ENCODE peak calls at places on chromosomes 1 and 21, in seven cellular contexts. E, V, F, G, Y, Z and P are unnamed samples.

GRCh38 chr1:21216835-21217811 is 40.4 kb upstream of the EIF4G3 start:
- DNase-seq in E (no peak), V (peak; percentile 26), F (no peak), G (peak; percentile 75), Y (peak; percentile 37), Z (peak; percentile 38), P (peak; percentile 61)

GRCh38 chr1:175572932-175573871 is 170.2 kb downstream of the TNR start:
- DNase-seq in E (no peak), V (no peak), F (no peak), G (no peak), Y (no peak), Z (no peak), P (no peak)

GRCh38 chr1:116724765-116725375 is 29.4 kb upstream of the CD2 start:
- DNase-seq in E (no peak), V (peak; percentile 47), F (no peak), G (peak; percentile 68), Y (peak; percentile 66), Z (peak; percentile 38), P (peak; percentile 72)

GRCh38 chr1:157163273-157164127 is 25.3 kb upstream of the ETV3 start:
- DNase-seq in E (peak; percentile 78), V (peak; percentile 36), F (no peak), G (peak; percentile 78), Y (peak; percentile 60), Z (peak; percentile 50), P (peak; percentile 61)

GRCh38 chr1:17588048-17588781 is 48.7 kb downstream of the ARHGEF10L start:
- DNase-seq in E (peak; percentile 76), V (peak; percentile 74), F (peak; percentile 37), G (no peak), Y (peak; percentile 16), Z (no peak), P (peak; percentile 73)

GRCh38 chr1:180912801-180913616 is at the start of gene KIAA1614:
- DNase-seq in E (peak; percentile 75), V (peak; percentile 64), F (no peak), G (no peak), Y (no peak), Z (no peak), P (peak; percentile 39)

GRCh38 chr1:180778782-180779398 is 133.8 kb upstream of the KIAA1614 start:
- DNase-seq in E (no peak), V (no peak), F (no peak), G (no peak), Y (peak; percentile 25), Z (peak; percentile 10), P (no peak)

GRCh38 chr1:203127672-203128611 is at the start of gene ADORA1:
- DNase-seq in E (peak; percentile 79), V (peak; percentile 70), F (no peak), G (no peak), Y (peak; percentile 25), Z (peak; percentile 10), P (peak; percentile 70)

GRCh38 chr1:35851175-35851869 is 31.7 kb upstream of the AGO1 start:
- DNase-seq in E (no peak), V (peak; percentile 87), F (peak; percentile 59), G (no peak), Y (no peak), Z (no peak), P (peak; percentile 75)

GRCh38 chr1:216045400-216045799 is 377.8 kb downstream of the USH2A start:
- DNase-seq in E (no peak), V (peak; percentile 99), F (peak; percentile 95), G (no peak), Y (peak; percentile 75), Z (no peak), P (peak; percentile 69)

GRCh38 chr1:28110555-28110954 is 22.1 kb upstream of the EYA3 start:
- DNase-seq in E (no peak), V (peak; percentile 44), F (no peak), G (no peak), Y (peak; percentile 89), Z (no peak), P (no peak)

GRCh38 chr1:205064301-205064700 is 20.0 kb downstream of the TMEM81 start:
- DNase-seq in E (no peak), V (no peak), F (no peak), G (no peak), Y (no peak), Z (no peak), P (no peak)

GRCh38 chr1:156914440-156914856 is 6.0 kb upstream of the LRRC71 start:
- DNase-seq in E (peak; percentile 37), V (peak; percentile 70), F (no peak), G (no peak), Y (no peak), Z (no peak), P (no peak)

GRCh38 chr1:119982006-119982405 is 85.7 kb upstream of the ADAM30 start:
- DNase-seq in E (no peak), V (peak; percentile 91), F (no peak), G (no peak), Y (peak; percentile 36), Z (no peak), P (no peak)

GRCh38 chr1:155499263-155499662 is 63.3 kb downstream of the ASH1L start:
- DNase-seq in E (no peak), V (no peak), F (no peak), G (no peak), Y (peak; percentile 39), Z (no peak), P (no peak)

GRCh38 chr1:227884370-227885134 is 63.2 kb downstream of the WNT9A start:
- DNase-seq in E (peak; percentile 43), V (no peak), F (no peak), G (no peak), Y (no peak), Z (no peak), P (no peak)

GRCh38 chr1:24878775-24879742 is 51.0 kb downstream of the RUNX3 start:
- DNase-seq in E (peak; percentile 22), V (peak; percentile 73), F (peak; percentile 15), G (no peak), Y (no peak), Z (no peak), P (no peak)

GRCh38 chr1:9311029-9311428 is 18.3 kb downstream of the SPSB1 start:
- DNase-seq in E (peak; percentile 31), V (no peak), F (no peak), G (no peak), Y (no peak), Z (no peak), P (no peak)

GRCh38 chr1:216830402-216830801 is 107.2 kb upstream of the ESRRG start:
- DNase-seq in E (no peak), V (no peak), F (no peak), G (no peak), Y (no peak), Z (no peak), P (no peak)

GRCh38 chr1:35112668-35113067 is 33.5 kb downstream of the ZMYM1 start:
- DNase-seq in E (no peak), V (peak; percentile 2), F (no peak), G (no peak), Y (no peak), Z (no peak), P (peak; percentile 24)

GRCh38 chr1:208731976-208732821 is 488.0 kb upstream of the PLXNA2 start:
- DNase-seq in E (no peak), V (peak; percentile 5), F (no peak), G (peak; percentile 6), Y (peak; percentile 17), Z (no peak), P (no peak)

GRCh38 chr1:51719146-51719545 is 102.3 kb downstream of the OSBPL9 start:
- DNase-seq in E (no peak), V (no peak), F (no peak), G (no peak), Y (no peak), Z (no peak), P (no peak)

GRCh38 chr1:229203030-229203751 is 67.7 kb upstream of the RAB4A start:
- DNase-seq in E (no peak), V (peak; percentile 60), F (no peak), G (no peak), Y (peak; percentile 22), Z (peak; percentile 57), P (peak; percentile 90)

GRCh38 chr21:17775431-17776126 is 43.6 kb downstream of the C21orf91 start:
- DNase-seq in E (no peak), V (no peak), F (no peak), G (peak; percentile 53), Y (no peak), Z (no peak), P (no peak)

GRCh38 chr1:3599816-3600215 is 11.5 kb downstream of the MEGF6 start:
- DNase-seq in E (no peak), V (no peak), F (no peak), G (no peak), Y (peak; percentile 12), Z (no peak), P (no peak)

GRCh38 chr1:17627239-17628052 is 87.9 kb downstream of the ARHGEF10L start:
- DNase-seq in E (no peak), V (no peak), F (no peak), G (no peak), Y (no peak), Z (no peak), P (no peak)

GRCh38 chr1:175124842-175125241 is 57.2 kb downstream of the TNN start:
- DNase-seq in E (no peak), V (no peak), F (no peak), G (no peak), Y (no peak), Z (no peak), P (peak; percentile 56)

GRCh38 chr1:232170909-232171308 is 459.0 kb downstream of the SIPA1L2 start:
- DNase-seq in E (no peak), V (no peak), F (no peak), G (no peak), Y (peak; percentile 12), Z (no peak), P (no peak)
- TF ChIP-seq CTCF in E (no peak), V (no peak), F (peak; percentile 12), G (no peak), Y (peak; percentile 9), Z (peak; percentile 20), P (peak; percentile 22)

GRCh38 chr1:42777860-42778259 is 6.9 kb upstream of the TMEM269 start:
- DNase-seq in E (no peak), V (no peak), F (no peak), G (peak; percentile 33), Y (peak; percentile 45), Z (no peak), P (peak; percentile 61)
- TF ChIP-seq CTCF in E (peak; percentile 53), V (peak; percentile 81), F (peak; percentile 79), G (peak; percentile 70), Y (peak; percentile 68), Z (peak; percentile 76), P (peak; percentile 79)

GRCh38 chr1:193260925-193261324 is 74.5 kb upstream of the B3GALT2 start:
- DNase-seq in E (no peak), V (no peak), F (no peak), G (no peak), Y (no peak), Z (no peak), P (peak; percentile 8)
- TF ChIP-seq CTCF in E (no peak), V (no peak), F (no peak), G (no peak), Y (no peak), Z (no peak), P (no peak)

DNA sequence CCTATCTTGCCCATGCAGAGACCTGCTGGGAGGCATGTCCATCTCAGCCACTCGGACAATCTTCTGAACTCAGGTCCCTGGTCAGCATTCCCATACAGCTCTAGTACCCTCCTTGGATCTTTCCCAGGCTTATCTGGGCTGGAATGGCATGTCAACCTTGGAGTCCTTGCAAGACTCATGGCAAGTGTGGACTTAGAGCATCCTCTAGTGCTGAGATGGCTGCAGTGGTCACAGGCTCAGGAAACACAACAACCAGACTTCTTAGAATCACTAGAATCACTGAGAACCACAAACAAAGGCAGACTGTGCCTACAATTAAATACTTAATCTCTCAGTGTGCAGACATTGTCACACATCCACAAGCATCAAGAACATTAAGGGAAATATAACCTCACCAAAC is 73.1 kb upstream of the TSHB start:
- DNase-seq in E (no peak), V (peak; percentile 1), F (no peak), G (no peak), Y (peak; percentile 60), Z (peak; percentile 21), P (peak; percentile 31)
- TF ChIP-seq CTCF in E (no peak), V (peak; percentile 6), F (peak; percentile 22), G (no peak), Y (peak; percentile 82), Z (peak; percentile 46), P (peak; percentile 32)